ENCODE peak calls at places on chromosomes 7 and 10, in seven cellular contexts. B, H, L, E, C, M and R are unnamed samples.

GRCh38 chr7:35248576-35249536 is 5.0 kb downstream of the TBX20 start:
- DNase-seq in H (no peak), C (no peak), B (no peak), M (no peak), L (no peak), E (no peak), R (no peak)

GRCh38 chr7:159097661-159098423 is 46.8 kb downstream of the VIPR2 start:
- DNase-seq in M (no peak), E (no peak), C (no peak), L (no peak), B (no peak), H (no peak), R (peak)

GRCh38 chr10:61781969-61782403 is 119.3 kb downstream of the CABCOCO1 start:
- DNase-seq in H (no peak), E (no peak), B (no peak), L (no peak), C (no peak), M (no peak), R (no peak)

GRCh38 chr7:107318523-107319160 is 149.8 kb downstream of the HBP1 start:
- DNase-seq in E (peak), L (peak), C (no peak), H (no peak), B (peak), M (no peak), R (peak)

GRCh38 chr10:43861966-43862751 is 213.5 kb upstream of the ZNF32 start:
- DNase-seq in B (peak), H (no peak), L (peak), M (no peak), E (no peak), C (no peak), R (no peak)

GRCh38 chr7:51186531-51186930 is 130.1 kb downstream of the COBL start:
- DNase-seq in M (no peak), H (no peak), L (peak), B (no peak), E (no peak), C (no peak), R (no peak)

GRCh38 chr7:15801565-15801964 is 115.1 kb upstream of the MEOX2 start:
- DNase-seq in H (peak), E (no peak), M (no peak), C (no peak), L (peak), B (no peak), R (no peak)

GRCh38 chr7:46247622-46248181 is 326.6 kb upstream of the IGFBP3 start:
- DNase-seq in E (no peak), C (no peak), H (no peak), B (no peak), L (no peak), M (no peak), R (no peak)

GRCh38 chr10:28681345-28681763 is 4.0 kb downstream of the BAMBI start:
- DNase-seq in E (no peak), L (no peak), C (no peak), H (no peak), B (no peak), M (no peak), R (no peak)

GRCh38 chr10:124291009-124291671 is 127.6 kb downstream of the OAT start:
- DNase-seq in H (peak), M (no peak), E (no peak), B (peak), L (no peak), C (no peak), R (no peak)

GRCh38 chr7:95632609-95633008 is 36.3 kb upstream of the PDK4 start:
- DNase-seq in L (peak), M (no peak), C (no peak), E (no peak), H (no peak), B (no peak), R (no peak)

GRCh38 chr10:49282306-49282705 is 16.7 kb upstream of the C10orf71 start:
- DNase-seq in L (no peak), B (no peak), E (no peak), H (no peak), M (no peak), C (no peak), R (no peak)

GRCh38 chr10:99784731-99785441 is 2.4 kb downstream of the ABCC2 start:
- DNase-seq in B (no peak), L (peak), E (no peak), H (no peak), C (no peak), M (no peak), R (no peak)

GRCh38 chr10:93438796-93439253 is 43.3 kb downstream of the MYOF start:
- DNase-seq in M (no peak), E (peak), L (peak), H (peak), C (no peak), B (no peak), R (no peak)